ENCODE peak calls at places on chromosomes 13 and 19, in four cellular contexts. L is glutamatergic neuron, E is hepatic stellate cell, I is astrocyte of the spinal cord. A is an unnamed sample.

GRCh38 chr13:41222259-41222852 is 28.0 kb upstream of the KBTBD7 start:
- DNase-seq in L (peak; percentile 45), E (peak; percentile 42), I (peak; percentile 52), A (peak; percentile 71)

GRCh38 chr13:31094331-31095015 is 67.2 kb downstream of the HSPH1 start:
- DNase-seq in L (no peak), E (no peak), I (no peak), A (no peak)

GRCh38 chr19:53977991-53978731 is 13.3 kb upstream of the CACNG6 start:
- DNase-seq in L (peak; percentile 96), E (peak; percentile 94), I (peak; percentile 87), A (peak; percentile 98)

GRCh38 chr19:8935460-8935859 is 74.7 kb downstream of the MUC16 start:
- DNase-seq in L (no peak), E (no peak), I (no peak), A (no peak)

GRCh38 chr19:7869453-7869909 is 4.7 kb downstream of the PRR36 start:
- DNase-seq in L (peak; percentile 66), E (no peak), I (no peak), A (peak; percentile 41)

GRCh38 chr13:113666951-113667701 is at the start of gene GRK1:
- DNase-seq in L (peak; percentile 26), E (no peak), I (no peak), A (no peak)

GRCh38 chr13:76879211-76879875 is 6.9 kb downstream of the KCTD12 start:
- DNase-seq in L (no peak), E (peak; percentile 31), I (peak; percentile 70), A (peak; percentile 95)

GRCh38 chr19:18401580-18402112 is 4.2 kb upstream of the LRRC25 start:
- DNase-seq in L (no peak), E (peak; percentile 61), I (peak; percentile 57), A (peak; percentile 76)

GRCh38 chr19:2171349-2172145 is 7.8 kb downstream of the DOT1L start:
- DNase-seq in L (peak; percentile 57), E (no peak), I (no peak), A (no peak)

GRCh38 chr13:26459276-26460131 is 98.0 kb upstream of the WASF3 start:
- DNase-seq in L (no peak), E (no peak), I (no peak), A (no peak)